ENCODE peak calls at places on chromosomes 3 and 15, in five cellular contexts. One of them, this sample, is unnamed.

GRCh38 chr3:153038779-153039178 is 123.2 kb upstream of the RAP2B start:
- DNase-seq in mucosa of descending colon: no peak
- DNase-seq in small intestine: peak
- DNase-seq in effector memory CD4-positive, alpha-beta T cell: no peak
- DNase-seq in fibroblast of lung: peak
- DNase-seq in this sample: no peak

GRCh38 chr3:147370316-147370715 is 36.0 kb downstream of the ZIC4 start:
- DNase-seq in mucosa of descending colon: no peak
- DNase-seq in effector memory CD4-positive, alpha-beta T cell: no peak
- DNase-seq in small intestine: no peak
- DNase-seq in fibroblast of lung: no peak
- DNase-seq in this sample: no peak

GRCh38 chr3:14528081-14528480 is 12.1 kb downstream of the GRIP2 start:
- DNase-seq in mucosa of descending colon: no peak
- DNase-seq in effector memory CD4-positive, alpha-beta T cell: no peak
- DNase-seq in fibroblast of lung: no peak
- DNase-seq in small intestine: no peak
- DNase-seq in this sample: no peak

GRCh38 chr3:78238811-78239210 is 1198.9 kb downstream of the ROBO2 start:
- DNase-seq in mucosa of descending colon: no peak
- DNase-seq in fibroblast of lung: no peak
- DNase-seq in effector memory CD4-positive, alpha-beta T cell: no peak
- DNase-seq in small intestine: no peak
- DNase-seq in this sample: no peak

GRCh38 chr3:33146791-33147445 is 33.1 kb downstream of the CRTAP start:
- DNase-seq in mucosa of descending colon: no peak
- DNase-seq in small intestine: no peak
- DNase-seq in effector memory CD4-positive, alpha-beta T cell: no peak
- DNase-seq in fibroblast of lung: peak
- DNase-seq in this sample: no peak

GRCh38 chr3:43690400-43691119 is at the start of gene ABHD5:
- DNase-seq in effector memory CD4-positive, alpha-beta T cell: peak
- DNase-seq in fibroblast of lung: peak
- DNase-seq in mucosa of descending colon: peak
- DNase-seq in small intestine: peak
- DNase-seq in this sample: peak

GRCh38 chr3:14371573-14372474 is 30.6 kb upstream of the SLC6A6 start:
- DNase-seq in fibroblast of lung: peak
- DNase-seq in small intestine: peak
- DNase-seq in mucosa of descending colon: peak
- DNase-seq in effector memory CD4-positive, alpha-beta T cell: no peak
- DNase-seq in this sample: no peak

GRCh38 chr15:78976691-78977090 is 31.8 kb upstream of the CTSH start:
- DNase-seq in small intestine: no peak
- DNase-seq in fibroblast of lung: no peak
- DNase-seq in effector memory CD4-positive, alpha-beta T cell: no peak
- DNase-seq in mucosa of descending colon: no peak
- DNase-seq in this sample: peak

GRCh38 chr3:184168363-184169120 is 6.1 kb upstream of the AP2M1 start:
- DNase-seq in fibroblast of lung: peak
- DNase-seq in small intestine: no peak
- DNase-seq in mucosa of descending colon: no peak
- DNase-seq in effector memory CD4-positive, alpha-beta T cell: no peak
- DNase-seq in this sample: no peak

GRCh38 chr15:75237316-75237982 is 20.7 kb upstream of the GOLGA6C start:
- DNase-seq in effector memory CD4-positive, alpha-beta T cell: no peak
- DNase-seq in fibroblast of lung: no peak
- DNase-seq in small intestine: no peak
- DNase-seq in mucosa of descending colon: no peak
- DNase-seq in this sample: no peak

GRCh38 chr3:112794622-112795172 is 52.0 kb downstream of the CD200R1L start:
- DNase-seq in fibroblast of lung: no peak
- DNase-seq in effector memory CD4-positive, alpha-beta T cell: no peak
- DNase-seq in mucosa of descending colon: no peak
- DNase-seq in small intestine: no peak
- DNase-seq in this sample: no peak

GRCh38 chr3:65030847-65031463 is 343.2 kb upstream of the ADAMTS9 start:
- DNase-seq in small intestine: no peak
- DNase-seq in effector memory CD4-positive, alpha-beta T cell: no peak
- DNase-seq in mucosa of descending colon: no peak
- DNase-seq in fibroblast of lung: peak
- DNase-seq in this sample: no peak

GRCh38 chr15:47405768-47406167 is 311.5 kb upstream of the SEMA6D start:
- DNase-seq in fibroblast of lung: no peak
- DNase-seq in effector memory CD4-positive, alpha-beta T cell: no peak
- DNase-seq in mucosa of descending colon: no peak
- DNase-seq in small intestine: no peak
- DNase-seq in this sample: no peak

GRCh38 chr15:82803793-82804574 is 1.9 kb downstream of the FSD2 start:
- DNase-seq in fibroblast of lung: peak
- DNase-seq in small intestine: no peak
- DNase-seq in mucosa of descending colon: no peak
- DNase-seq in effector memory CD4-positive, alpha-beta T cell: no peak
- DNase-seq in this sample: no peak

GRCh38 chr3:42014949-42015533 is 53.1 kb upstream of the ULK4 start:
- DNase-seq in mucosa of descending colon: peak
- DNase-seq in fibroblast of lung: no peak
- DNase-seq in small intestine: peak
- DNase-seq in effector memory CD4-positive, alpha-beta T cell: no peak
- DNase-seq in this sample: no peak

GRCh38 chr3:65907232-65908130 is 131.2 kb downstream of the MAGI1 start:
- DNase-seq in small intestine: no peak
- DNase-seq in fibroblast of lung: no peak
- DNase-seq in effector memory CD4-positive, alpha-beta T cell: no peak
- DNase-seq in mucosa of descending colon: no peak
- DNase-seq in this sample: no peak

GRCh38 chr3:20096135-20096685 is 56.0 kb downstream of the KAT2B start:
- DNase-seq in effector memory CD4-positive, alpha-beta T cell: no peak
- DNase-seq in small intestine: no peak
- DNase-seq in mucosa of descending colon: no peak
- DNase-seq in fibroblast of lung: no peak
- DNase-seq in this sample: no peak

GRCh38 chr15:73075151-73075859 is 23.0 kb downstream of the NEO1 start:
- DNase-seq in small intestine: no peak
- DNase-seq in fibroblast of lung: peak
- DNase-seq in effector memory CD4-positive, alpha-beta T cell: no peak
- DNase-seq in mucosa of descending colon: no peak
- DNase-seq in this sample: no peak

GRCh38 chr3:11634974-11635612 is 8.6 kb downstream of the VGLL4 start:
- DNase-seq in small intestine: no peak
- DNase-seq in fibroblast of lung: no peak
- DNase-seq in mucosa of descending colon: no peak
- DNase-seq in effector memory CD4-positive, alpha-beta T cell: no peak
- DNase-seq in this sample: no peak
- H3K4me3 ChIP-seq in small intestine: no peak
- H3K4me3 ChIP-seq in fibroblast of lung: no peak
- H3K4me3 ChIP-seq in mucosa of descending colon: no peak
- H3K4me3 ChIP-seq in effector memory CD4-positive, alpha-beta T cell: no peak
- H3K4me3 ChIP-seq in this sample: no peak

DNA sequence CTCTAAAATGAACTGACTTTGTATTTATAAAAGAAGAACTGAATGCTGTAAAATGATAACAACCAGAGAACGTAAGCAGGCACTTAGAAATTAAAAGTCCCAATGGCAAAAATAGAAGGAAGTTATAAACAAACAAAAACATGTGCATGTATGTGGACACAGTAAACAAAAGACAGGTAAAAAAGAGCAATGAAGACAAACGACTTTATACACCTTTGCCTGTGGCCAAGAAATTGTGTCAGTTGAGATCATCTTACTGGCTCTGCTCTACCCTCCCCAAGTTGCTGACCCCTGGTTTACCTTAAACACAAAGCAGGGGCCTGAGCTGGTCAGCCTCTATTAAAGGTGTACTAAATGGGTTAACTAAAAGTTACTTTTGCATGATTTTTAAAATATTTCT is 41.7 kb upstream of the GP5 start:
- DNase-seq in fibroblast of lung: no peak
- DNase-seq in mucosa of descending colon: no peak
- DNase-seq in effector memory CD4-positive, alpha-beta T cell: no peak
- DNase-seq in small intestine: no peak
- DNase-seq in this sample: no peak
- H3K4me3 ChIP-seq in fibroblast of lung: no peak
- H3K4me3 ChIP-seq in mucosa of descending colon: no peak
- H3K4me3 ChIP-seq in effector memory CD4-positive, alpha-beta T cell: no peak
- H3K4me3 ChIP-seq in small intestine: no peak
- H3K4me3 ChIP-seq in this sample: no peak

GRCh38 chr3:97960561-97961275 is 11.5 kb downstream of the RIOX2 start:
- DNase-seq in mucosa of descending colon: no peak
- DNase-seq in small intestine: no peak
- DNase-seq in fibroblast of lung: no peak
- DNase-seq in effector memory CD4-positive, alpha-beta T cell: no peak
- DNase-seq in this sample: no peak
- H3K4me3 ChIP-seq in mucosa of descending colon: no peak
- H3K4me3 ChIP-seq in small intestine: no peak
- H3K4me3 ChIP-seq in fibroblast of lung: no peak
- H3K4me3 ChIP-seq in effector memory CD4-positive, alpha-beta T cell: no peak
- H3K4me3 ChIP-seq in this sample: no peak

DNA sequence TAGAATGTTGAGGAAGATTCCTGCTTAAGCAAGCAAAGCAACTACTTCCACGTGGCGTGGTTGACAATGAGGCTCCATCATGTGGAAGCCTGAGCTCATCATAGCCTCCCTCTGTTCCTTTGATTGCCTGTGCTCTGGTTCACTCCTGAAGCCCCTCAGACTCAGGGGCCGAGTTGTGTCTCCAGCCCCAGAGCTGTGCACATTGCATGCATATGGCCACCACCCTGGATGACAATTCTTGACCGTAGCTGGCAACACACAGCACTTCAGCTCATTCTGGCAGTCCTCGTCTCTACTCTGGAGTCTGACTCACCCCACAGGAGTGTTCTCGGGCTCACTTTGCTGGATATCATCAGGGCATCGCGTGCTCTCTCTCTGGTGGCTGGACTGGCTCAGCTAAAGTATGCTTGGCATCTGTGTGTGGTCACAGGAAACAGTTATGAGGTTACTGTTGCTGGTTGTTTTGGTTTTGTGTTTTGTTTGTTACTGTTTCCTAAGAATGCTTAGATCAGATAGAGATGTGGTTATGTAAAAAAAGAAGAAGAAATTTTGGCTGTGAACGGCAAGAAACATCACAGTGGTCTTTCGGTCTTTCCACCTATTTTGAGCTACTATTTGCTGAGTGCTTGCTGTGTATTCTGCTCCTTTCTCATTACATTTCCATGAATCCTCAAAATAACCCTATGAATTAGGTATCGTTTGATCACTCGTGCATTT is 41.6 kb upstream of the MRPS22 start:
- DNase-seq in small intestine: no peak
- DNase-seq in mucosa of descending colon: no peak
- DNase-seq in fibroblast of lung: peak
- DNase-seq in effector memory CD4-positive, alpha-beta T cell: no peak
- DNase-seq in this sample: no peak
- H3K4me3 ChIP-seq in small intestine: no peak
- H3K4me3 ChIP-seq in mucosa of descending colon: no peak
- H3K4me3 ChIP-seq in fibroblast of lung: no peak
- H3K4me3 ChIP-seq in effector memory CD4-positive, alpha-beta T cell: no peak
- H3K4me3 ChIP-seq in this sample: no peak